ENCODE peak calls at places on chromosomes 13 and 19, in seven cellular contexts. One of them, this sample, is unnamed.

GRCh38 chr19:18832331-18833140 is 777 bp downstream of the UPF1 start:
- DNase-seq in stimulated activated CD8-positive, alpha-beta memory T cell treated with anti-CD3 and anti-CD28 coated beads, Interleukin-12 subunit alpha, Interleukin-12 subunit beta, amount 100 ng/mL, for 1 hour: no peak
- DNase-seq in RCC 7860: no peak
- DNase-seq in activated naive CD8-positive, alpha-beta T cell treated with anti-CD3 and anti-CD28 coated beads, Interleukin-2, amount 50 U/mL, for 24 hours: peak
- DNase-seq in GF-D8: no peak
- DNase-seq in GM23248: peak
- DNase-seq in stimulated activated CD4-positive, alpha-beta T cell treated with anti-CD3 and anti-CD28 coated beads, Interleukin-2, amount 100 ng/mL, for 48 hours: no peak
- DNase-seq in this sample: peak

GRCh38 chr19:39151209-39151608 is 25.6 kb downstream of the PAK4 start:
- DNase-seq in stimulated activated CD8-positive, alpha-beta memory T cell treated with anti-CD3 and anti-CD28 coated beads, Interleukin-12 subunit alpha, Interleukin-12 subunit beta, amount 100 ng/mL, for 1 hour: no peak
- DNase-seq in RCC 7860: no peak
- DNase-seq in activated naive CD8-positive, alpha-beta T cell treated with anti-CD3 and anti-CD28 coated beads, Interleukin-2, amount 50 U/mL, for 24 hours: no peak
- DNase-seq in GF-D8: no peak
- DNase-seq in GM23248: no peak
- DNase-seq in stimulated activated CD4-positive, alpha-beta T cell treated with anti-CD3 and anti-CD28 coated beads, Interleukin-2, amount 100 ng/mL, for 48 hours: no peak
- DNase-seq in this sample: no peak

GRCh38 chr13:59447846-59448620 is 715.7 kb downstream of the DIAPH3 start:
- DNase-seq in stimulated activated CD8-positive, alpha-beta memory T cell treated with anti-CD3 and anti-CD28 coated beads, Interleukin-12 subunit alpha, Interleukin-12 subunit beta, amount 100 ng/mL, for 1 hour: no peak
- DNase-seq in RCC 7860: no peak
- DNase-seq in activated naive CD8-positive, alpha-beta T cell treated with anti-CD3 and anti-CD28 coated beads, Interleukin-2, amount 50 U/mL, for 24 hours: no peak
- DNase-seq in GF-D8: no peak
- DNase-seq in GM23248: peak
- DNase-seq in stimulated activated CD4-positive, alpha-beta T cell treated with anti-CD3 and anti-CD28 coated beads, Interleukin-2, amount 100 ng/mL, for 48 hours: no peak
- DNase-seq in this sample: no peak

GRCh38 chr13:109951491-109951890 is 165.1 kb upstream of the IRS2 start:
- DNase-seq in stimulated activated CD8-positive, alpha-beta memory T cell treated with anti-CD3 and anti-CD28 coated beads, Interleukin-12 subunit alpha, Interleukin-12 subunit beta, amount 100 ng/mL, for 1 hour: no peak
- DNase-seq in RCC 7860: no peak
- DNase-seq in activated naive CD8-positive, alpha-beta T cell treated with anti-CD3 and anti-CD28 coated beads, Interleukin-2, amount 50 U/mL, for 24 hours: no peak
- DNase-seq in GF-D8: no peak
- DNase-seq in GM23248: no peak
- DNase-seq in stimulated activated CD4-positive, alpha-beta T cell treated with anti-CD3 and anti-CD28 coated beads, Interleukin-2, amount 100 ng/mL, for 48 hours: no peak
- DNase-seq in this sample: no peak

GRCh38 chr13:50521750-50522149 is 321.7 kb downstream of the DLEU7 start:
- DNase-seq in stimulated activated CD8-positive, alpha-beta memory T cell treated with anti-CD3 and anti-CD28 coated beads, Interleukin-12 subunit alpha, Interleukin-12 subunit beta, amount 100 ng/mL, for 1 hour: no peak
- DNase-seq in RCC 7860: no peak
- DNase-seq in activated naive CD8-positive, alpha-beta T cell treated with anti-CD3 and anti-CD28 coated beads, Interleukin-2, amount 50 U/mL, for 24 hours: no peak
- DNase-seq in GF-D8: no peak
- DNase-seq in GM23248: peak
- DNase-seq in stimulated activated CD4-positive, alpha-beta T cell treated with anti-CD3 and anti-CD28 coated beads, Interleukin-2, amount 100 ng/mL, for 48 hours: no peak
- DNase-seq in this sample: no peak

GRCh38 chr13:71727036-71727435 is 140.0 kb downstream of the DACH1 start:
- DNase-seq in stimulated activated CD8-positive, alpha-beta memory T cell treated with anti-CD3 and anti-CD28 coated beads, Interleukin-12 subunit alpha, Interleukin-12 subunit beta, amount 100 ng/mL, for 1 hour: no peak
- DNase-seq in RCC 7860: no peak
- DNase-seq in activated naive CD8-positive, alpha-beta T cell treated with anti-CD3 and anti-CD28 coated beads, Interleukin-2, amount 50 U/mL, for 24 hours: no peak
- DNase-seq in GF-D8: no peak
- DNase-seq in GM23248: no peak
- DNase-seq in stimulated activated CD4-positive, alpha-beta T cell treated with anti-CD3 and anti-CD28 coated beads, Interleukin-2, amount 100 ng/mL, for 48 hours: no peak
- DNase-seq in this sample: no peak

GRCh38 chr13:95023405-95023804 is 277.8 kb downstream of the ABCC4 start:
- DNase-seq in stimulated activated CD8-positive, alpha-beta memory T cell treated with anti-CD3 and anti-CD28 coated beads, Interleukin-12 subunit alpha, Interleukin-12 subunit beta, amount 100 ng/mL, for 1 hour: no peak
- DNase-seq in RCC 7860: no peak
- DNase-seq in activated naive CD8-positive, alpha-beta T cell treated with anti-CD3 and anti-CD28 coated beads, Interleukin-2, amount 50 U/mL, for 24 hours: no peak
- DNase-seq in GF-D8: no peak
- DNase-seq in GM23248: no peak
- DNase-seq in stimulated activated CD4-positive, alpha-beta T cell treated with anti-CD3 and anti-CD28 coated beads, Interleukin-2, amount 100 ng/mL, for 48 hours: no peak
- DNase-seq in this sample: no peak

GRCh38 chr13:46575321-46575721 is 22.4 kb downstream of the LRCH1 start:
- DNase-seq in stimulated activated CD8-positive, alpha-beta memory T cell treated with anti-CD3 and anti-CD28 coated beads, Interleukin-12 subunit alpha, Interleukin-12 subunit beta, amount 100 ng/mL, for 1 hour: no peak
- DNase-seq in RCC 7860: no peak
- DNase-seq in activated naive CD8-positive, alpha-beta T cell treated with anti-CD3 and anti-CD28 coated beads, Interleukin-2, amount 50 U/mL, for 24 hours: no peak
- DNase-seq in GF-D8: no peak
- DNase-seq in GM23248: peak
- DNase-seq in stimulated activated CD4-positive, alpha-beta T cell treated with anti-CD3 and anti-CD28 coated beads, Interleukin-2, amount 100 ng/mL, for 48 hours: no peak
- DNase-seq in this sample: peak

GRCh38 chr13:30441304-30441703 is 19.0 kb downstream of the UBE2L5 start:
- DNase-seq in stimulated activated CD8-positive, alpha-beta memory T cell treated with anti-CD3 and anti-CD28 coated beads, Interleukin-12 subunit alpha, Interleukin-12 subunit beta, amount 100 ng/mL, for 1 hour: no peak
- DNase-seq in RCC 7860: peak
- DNase-seq in activated naive CD8-positive, alpha-beta T cell treated with anti-CD3 and anti-CD28 coated beads, Interleukin-2, amount 50 U/mL, for 24 hours: no peak
- DNase-seq in GF-D8: no peak
- DNase-seq in GM23248: peak
- DNase-seq in stimulated activated CD4-positive, alpha-beta T cell treated with anti-CD3 and anti-CD28 coated beads, Interleukin-2, amount 100 ng/mL, for 48 hours: no peak
- DNase-seq in this sample: no peak

GRCh38 chr19:30332445-30333234 is 39.5 kb upstream of the ZNF536 start:
- DNase-seq in stimulated activated CD8-positive, alpha-beta memory T cell treated with anti-CD3 and anti-CD28 coated beads, Interleukin-12 subunit alpha, Interleukin-12 subunit beta, amount 100 ng/mL, for 1 hour: no peak
- DNase-seq in RCC 7860: no peak
- DNase-seq in activated naive CD8-positive, alpha-beta T cell treated with anti-CD3 and anti-CD28 coated beads, Interleukin-2, amount 50 U/mL, for 24 hours: no peak
- DNase-seq in GF-D8: no peak
- DNase-seq in GM23248: no peak
- DNase-seq in stimulated activated CD4-positive, alpha-beta T cell treated with anti-CD3 and anti-CD28 coated beads, Interleukin-2, amount 100 ng/mL, for 48 hours: no peak
- DNase-seq in this sample: no peak

GRCh38 chr19:29528946-29529645 is 3.3 kb downstream of the VSTM2B start:
- DNase-seq in stimulated activated CD8-positive, alpha-beta memory T cell treated with anti-CD3 and anti-CD28 coated beads, Interleukin-12 subunit alpha, Interleukin-12 subunit beta, amount 100 ng/mL, for 1 hour: no peak
- DNase-seq in RCC 7860: no peak
- DNase-seq in activated naive CD8-positive, alpha-beta T cell treated with anti-CD3 and anti-CD28 coated beads, Interleukin-2, amount 50 U/mL, for 24 hours: no peak
- DNase-seq in GF-D8: no peak
- DNase-seq in GM23248: peak
- DNase-seq in stimulated activated CD4-positive, alpha-beta T cell treated with anti-CD3 and anti-CD28 coated beads, Interleukin-2, amount 100 ng/mL, for 48 hours: no peak
- DNase-seq in this sample: no peak

GRCh38 chr19:27736225-27736624 is 1476.7 kb downstream of the UQCRFS1 start:
- DNase-seq in stimulated activated CD8-positive, alpha-beta memory T cell treated with anti-CD3 and anti-CD28 coated beads, Interleukin-12 subunit alpha, Interleukin-12 subunit beta, amount 100 ng/mL, for 1 hour: no peak
- DNase-seq in RCC 7860: no peak
- DNase-seq in activated naive CD8-positive, alpha-beta T cell treated with anti-CD3 and anti-CD28 coated beads, Interleukin-2, amount 50 U/mL, for 24 hours: no peak
- DNase-seq in GF-D8: no peak
- DNase-seq in GM23248: no peak
- DNase-seq in stimulated activated CD4-positive, alpha-beta T cell treated with anti-CD3 and anti-CD28 coated beads, Interleukin-2, amount 100 ng/mL, for 48 hours: no peak
- DNase-seq in this sample: no peak

GRCh38 chr19:10086032-10086903 is at the start of gene SHFL:
- DNase-seq in stimulated activated CD8-positive, alpha-beta memory T cell treated with anti-CD3 and anti-CD28 coated beads, Interleukin-12 subunit alpha, Interleukin-12 subunit beta, amount 100 ng/mL, for 1 hour: peak
- DNase-seq in RCC 7860: no peak
- DNase-seq in activated naive CD8-positive, alpha-beta T cell treated with anti-CD3 and anti-CD28 coated beads, Interleukin-2, amount 50 U/mL, for 24 hours: peak
- DNase-seq in GF-D8: no peak
- DNase-seq in GM23248: peak
- DNase-seq in stimulated activated CD4-positive, alpha-beta T cell treated with anti-CD3 and anti-CD28 coated beads, Interleukin-2, amount 100 ng/mL, for 48 hours: peak
- DNase-seq in this sample: peak

GRCh38 chr19:35717665-35718344 is at the start of gene KMT2B:
- DNase-seq in stimulated activated CD8-positive, alpha-beta memory T cell treated with anti-CD3 and anti-CD28 coated beads, Interleukin-12 subunit alpha, Interleukin-12 subunit beta, amount 100 ng/mL, for 1 hour: no peak
- DNase-seq in RCC 7860: peak
- DNase-seq in activated naive CD8-positive, alpha-beta T cell treated with anti-CD3 and anti-CD28 coated beads, Interleukin-2, amount 50 U/mL, for 24 hours: peak
- DNase-seq in GF-D8: no peak
- DNase-seq in GM23248: no peak
- DNase-seq in stimulated activated CD4-positive, alpha-beta T cell treated with anti-CD3 and anti-CD28 coated beads, Interleukin-2, amount 100 ng/mL, for 48 hours: no peak
- DNase-seq in this sample: no peak

GRCh38 chr19:35044317-35045117 is 3.0 kb downstream of the HPN start:
- DNase-seq in stimulated activated CD8-positive, alpha-beta memory T cell treated with anti-CD3 and anti-CD28 coated beads, Interleukin-12 subunit alpha, Interleukin-12 subunit beta, amount 100 ng/mL, for 1 hour: peak
- DNase-seq in RCC 7860: no peak
- DNase-seq in activated naive CD8-positive, alpha-beta T cell treated with anti-CD3 and anti-CD28 coated beads, Interleukin-2, amount 50 U/mL, for 24 hours: peak
- DNase-seq in GF-D8: no peak
- DNase-seq in GM23248: peak
- DNase-seq in stimulated activated CD4-positive, alpha-beta T cell treated with anti-CD3 and anti-CD28 coated beads, Interleukin-2, amount 100 ng/mL, for 48 hours: peak
- DNase-seq in this sample: peak

GRCh38 chr19:35395762-35396199 is 24.9 kb downstream of the GPR42 start:
- DNase-seq in stimulated activated CD8-positive, alpha-beta memory T cell treated with anti-CD3 and anti-CD28 coated beads, Interleukin-12 subunit alpha, Interleukin-12 subunit beta, amount 100 ng/mL, for 1 hour: no peak
- DNase-seq in RCC 7860: no peak
- DNase-seq in activated naive CD8-positive, alpha-beta T cell treated with anti-CD3 and anti-CD28 coated beads, Interleukin-2, amount 50 U/mL, for 24 hours: no peak
- DNase-seq in GF-D8: no peak
- DNase-seq in GM23248: peak
- DNase-seq in stimulated activated CD4-positive, alpha-beta T cell treated with anti-CD3 and anti-CD28 coated beads, Interleukin-2, amount 100 ng/mL, for 48 hours: no peak
- DNase-seq in this sample: no peak

This sample was measured in activated CD4-positive, alpha-beta T cell treated with anti-CD3 and anti-CD28 coated beads for 36 hours.